ENCODE peak calls at places on chromosomes 16 and 17, in ten cellular contexts. One of them, this sample, is unnamed.

GRCh38 chr16:10126686-10127085 is 55.5 kb downstream of the GRIN2A start:
- DNase-seq in Right ventricle myocardium inferior: no peak
- DNase-seq in activated CD8-positive, alpha-beta T cell treated with anti-CD3 and anti-CD28 coated beads for 36 hours: no peak
- DNase-seq in neural progenitor cell: no peak
- DNase-seq in HuH-7.5: no peak
- DNase-seq in GDM1: no peak
- DNase-seq in activated naive CD8-positive, alpha-beta T cell treated with anti-CD3 and anti-CD28 coated beads, Interleukin-2, amount 50 U/mL, for 24 hours: no peak
- DNase-seq in A549: no peak
- DNase-seq in SW480: no peak
- DNase-seq in NCI-H1092 treated with DMSO at 0.1 percent for 48 hours: no peak
- DNase-seq in this sample: no peak

GRCh38 chr17:57045868-57046671 is 39.0 kb upstream of the AKAP1 start:
- DNase-seq in Right ventricle myocardium inferior: peak
- DNase-seq in activated CD8-positive, alpha-beta T cell treated with anti-CD3 and anti-CD28 coated beads for 36 hours: peak
- DNase-seq in neural progenitor cell: no peak
- DNase-seq in HuH-7.5: peak
- DNase-seq in GDM1: no peak
- DNase-seq in activated naive CD8-positive, alpha-beta T cell treated with anti-CD3 and anti-CD28 coated beads, Interleukin-2, amount 50 U/mL, for 24 hours: peak
- DNase-seq in A549: no peak
- DNase-seq in SW480: no peak
- DNase-seq in NCI-H1092 treated with DMSO at 0.1 percent for 48 hours: no peak
- DNase-seq in this sample: no peak

GRCh38 chr17:44875761-44876160 is 23.5 kb downstream of the EFTUD2 start:
- DNase-seq in Right ventricle myocardium inferior: no peak
- DNase-seq in activated CD8-positive, alpha-beta T cell treated with anti-CD3 and anti-CD28 coated beads for 36 hours: no peak
- DNase-seq in neural progenitor cell: no peak
- DNase-seq in HuH-7.5: no peak
- DNase-seq in GDM1: no peak
- DNase-seq in activated naive CD8-positive, alpha-beta T cell treated with anti-CD3 and anti-CD28 coated beads, Interleukin-2, amount 50 U/mL, for 24 hours: no peak
- DNase-seq in A549: no peak
- DNase-seq in SW480: no peak
- DNase-seq in NCI-H1092 treated with DMSO at 0.1 percent for 48 hours: no peak
- DNase-seq in this sample: no peak

GRCh38 chr16:86964846-86965245 is 352.3 kb downstream of the C16orf95 start:
- DNase-seq in Right ventricle myocardium inferior: no peak
- DNase-seq in activated CD8-positive, alpha-beta T cell treated with anti-CD3 and anti-CD28 coated beads for 36 hours: no peak
- DNase-seq in neural progenitor cell: no peak
- DNase-seq in HuH-7.5: no peak
- DNase-seq in GDM1: no peak
- DNase-seq in activated naive CD8-positive, alpha-beta T cell treated with anti-CD3 and anti-CD28 coated beads, Interleukin-2, amount 50 U/mL, for 24 hours: no peak
- DNase-seq in A549: no peak
- DNase-seq in SW480: no peak
- DNase-seq in NCI-H1092 treated with DMSO at 0.1 percent for 48 hours: no peak
- DNase-seq in this sample: no peak

GRCh38 chr16:29940656-29941055 is 14.6 kb upstream of the KCTD13 start:
- DNase-seq in Right ventricle myocardium inferior: no peak
- DNase-seq in activated CD8-positive, alpha-beta T cell treated with anti-CD3 and anti-CD28 coated beads for 36 hours: no peak
- DNase-seq in neural progenitor cell: no peak
- DNase-seq in HuH-7.5: no peak
- DNase-seq in GDM1: no peak
- DNase-seq in activated naive CD8-positive, alpha-beta T cell treated with anti-CD3 and anti-CD28 coated beads, Interleukin-2, amount 50 U/mL, for 24 hours: no peak
- DNase-seq in A549: no peak
- DNase-seq in SW480: no peak
- DNase-seq in NCI-H1092 treated with DMSO at 0.1 percent for 48 hours: no peak
- DNase-seq in this sample: no peak

GRCh38 chr16:680967-681745 is 946 bp downstream of the STUB1 start:
- DNase-seq in Right ventricle myocardium inferior: no peak
- DNase-seq in activated CD8-positive, alpha-beta T cell treated with anti-CD3 and anti-CD28 coated beads for 36 hours: no peak
- DNase-seq in neural progenitor cell: peak
- DNase-seq in HuH-7.5: no peak
- DNase-seq in GDM1: no peak
- DNase-seq in activated naive CD8-positive, alpha-beta T cell treated with anti-CD3 and anti-CD28 coated beads, Interleukin-2, amount 50 U/mL, for 24 hours: peak
- DNase-seq in A549: peak
- DNase-seq in SW480: peak
- DNase-seq in NCI-H1092 treated with DMSO at 0.1 percent for 48 hours: no peak
- DNase-seq in this sample: peak

GRCh38 chr17:82016875-82017459 is 5.7 kb downstream of the CENPX start:
- DNase-seq in Right ventricle myocardium inferior: no peak
- DNase-seq in activated CD8-positive, alpha-beta T cell treated with anti-CD3 and anti-CD28 coated beads for 36 hours: no peak
- DNase-seq in neural progenitor cell: no peak
- DNase-seq in HuH-7.5: no peak
- DNase-seq in GDM1: no peak
- DNase-seq in activated naive CD8-positive, alpha-beta T cell treated with anti-CD3 and anti-CD28 coated beads, Interleukin-2, amount 50 U/mL, for 24 hours: no peak
- DNase-seq in A549: no peak
- DNase-seq in SW480: no peak
- DNase-seq in NCI-H1092 treated with DMSO at 0.1 percent for 48 hours: no peak
- DNase-seq in this sample: no peak

GRCh38 chr17:79937435-79937870 is 98.2 kb upstream of the CBX4 start:
- DNase-seq in Right ventricle myocardium inferior: peak
- DNase-seq in activated CD8-positive, alpha-beta T cell treated with anti-CD3 and anti-CD28 coated beads for 36 hours: peak
- DNase-seq in neural progenitor cell: no peak
- DNase-seq in HuH-7.5: no peak
- DNase-seq in GDM1: no peak
- DNase-seq in activated naive CD8-positive, alpha-beta T cell treated with anti-CD3 and anti-CD28 coated beads, Interleukin-2, amount 50 U/mL, for 24 hours: peak
- DNase-seq in A549: no peak
- DNase-seq in SW480: no peak
- DNase-seq in NCI-H1092 treated with DMSO at 0.1 percent for 48 hours: no peak
- DNase-seq in this sample: no peak

GRCh38 chr17:8209909-8210760 is at the start of gene AURKB:
- DNase-seq in Right ventricle myocardium inferior: peak
- DNase-seq in activated CD8-positive, alpha-beta T cell treated with anti-CD3 and anti-CD28 coated beads for 36 hours: peak
- DNase-seq in neural progenitor cell: peak
- DNase-seq in HuH-7.5: peak
- DNase-seq in GDM1: peak
- DNase-seq in activated naive CD8-positive, alpha-beta T cell treated with anti-CD3 and anti-CD28 coated beads, Interleukin-2, amount 50 U/mL, for 24 hours: peak
- DNase-seq in A549: peak
- DNase-seq in SW480: peak
- DNase-seq in NCI-H1092 treated with DMSO at 0.1 percent for 48 hours: peak
- DNase-seq in this sample: peak

GRCh38 chr17:17743391-17744112 is 62.3 kb downstream of the RAI1 start:
- DNase-seq in Right ventricle myocardium inferior: no peak
- DNase-seq in activated CD8-positive, alpha-beta T cell treated with anti-CD3 and anti-CD28 coated beads for 36 hours: no peak
- DNase-seq in neural progenitor cell: no peak
- DNase-seq in HuH-7.5: no peak
- DNase-seq in GDM1: no peak
- DNase-seq in activated naive CD8-positive, alpha-beta T cell treated with anti-CD3 and anti-CD28 coated beads, Interleukin-2, amount 50 U/mL, for 24 hours: no peak
- DNase-seq in A549: no peak
- DNase-seq in SW480: no peak
- DNase-seq in NCI-H1092 treated with DMSO at 0.1 percent for 48 hours: no peak
- DNase-seq in this sample: no peak